ENCODE peak calls at places on chromosome 14, in eight cellular contexts. L, W, T, N, R, D, Y and V are unnamed samples.

GRCh38 chr14:94638961-94639817 is 27.0 kb downstream of the SERPINA3 start:
- DNase-seq in Y (no peak), T (no peak), R (no peak), D (no peak), W (no peak), L (no peak), N (no peak), V (no peak)

GRCh38 chr14:73795974-73796373 is 55.7 kb upstream of the PTGR2 start:
- DNase-seq in R (no peak), D (no peak), Y (peak; percentile 83), N (no peak), L (no peak), W (no peak), T (peak; percentile 96), V (peak; percentile 85)

GRCh38 chr14:75339059-75339458 is 60.4 kb downstream of the FOS start:
- DNase-seq in L (peak; percentile 5), R (no peak), Y (no peak), D (no peak), N (no peak), T (no peak), W (peak; percentile 71), V (no peak)

GRCh38 chr14:23829736-23830474 is 123.7 kb upstream of the DHRS4 start:
- DNase-seq in W (peak; percentile 82), R (no peak), T (peak; percentile 66), L (peak; percentile 76), N (no peak), Y (peak; percentile 93), D (no peak), V (peak; percentile 31)

GRCh38 chr14:63492391-63492790 is 50.8 kb downstream of the PPP2R5E start:
- DNase-seq in L (no peak), Y (peak; percentile 11), D (no peak), T (no peak), R (no peak), W (peak; percentile 81), N (no peak), V (no peak)

GRCh38 chr14:20386276-20386855 is 26.9 kb downstream of the TEP1 start:
- DNase-seq in D (no peak), T (no peak), N (no peak), W (no peak), Y (no peak), R (no peak), L (no peak), V (no peak)

GRCh38 chr14:37406095-37406494 is 189.0 kb downstream of the FOXA1 start:
- DNase-seq in W (no peak), N (no peak), Y (no peak), D (no peak), L (no peak), T (no peak), R (no peak), V (no peak)

GRCh38 chr14:23865502-23865901 is 88.1 kb upstream of the DHRS4 start:
- DNase-seq in N (no peak), T (no peak), L (no peak), Y (no peak), R (no peak), D (no peak), W (no peak), V (no peak)

GRCh38 chr14:34018564-34019244 is 67.8 kb upstream of the EGLN3 start:
- DNase-seq in D (peak; percentile 8), R (peak; percentile 44), N (no peak), W (no peak), L (peak; percentile 12), T (no peak), Y (no peak), V (no peak)